ENCODE peak calls at places on chromosome 14, in five cellular contexts. One of them, this sample, is unnamed.

GRCh38 chr14:31278883-31279282 is 71.3 kb upstream of the HECTD1 start:
- DNase-seq in stimulated activated CD4-positive, alpha-beta T cell treated with anti-CD3 and anti-CD28 coated beads, Interleukin-2, amount 100 ng/mL, for 48 hours: no peak
- DNase-seq in endodermal cell: no peak
- DNase-seq in tibial artery: no peak
- DNase-seq in activated naive CD4-positive, alpha-beta T cell treated with Interleukin-2 at 50 U/mL for 16 hours: no peak
- DNase-seq in this sample: no peak

GRCh38 chr14:70822706-70823185 is 13.4 kb upstream of the MAP3K9 start:
- DNase-seq in stimulated activated CD4-positive, alpha-beta T cell treated with anti-CD3 and anti-CD28 coated beads, Interleukin-2, amount 100 ng/mL, for 48 hours: no peak
- DNase-seq in endodermal cell: peak
- DNase-seq in tibial artery: peak
- DNase-seq in activated naive CD4-positive, alpha-beta T cell treated with Interleukin-2 at 50 U/mL for 16 hours: peak
- DNase-seq in this sample: peak

GRCh38 chr14:34865889-34866574 is 9.1 kb downstream of the BAZ1A start:
- DNase-seq in activated naive CD4-positive, alpha-beta T cell treated with Interleukin-2 at 50 U/mL for 16 hours: no peak
- DNase-seq in endodermal cell: no peak
- DNase-seq in stimulated activated CD4-positive, alpha-beta T cell treated with anti-CD3 and anti-CD28 coated beads, Interleukin-2, amount 100 ng/mL, for 48 hours: no peak
- DNase-seq in tibial artery: no peak
- DNase-seq in this sample: no peak

GRCh38 chr14:57871487-57872080 is 5.7 kb upstream of the SLC35F4 start:
- DNase-seq in endodermal cell: peak
- DNase-seq in stimulated activated CD4-positive, alpha-beta T cell treated with anti-CD3 and anti-CD28 coated beads, Interleukin-2, amount 100 ng/mL, for 48 hours: no peak
- DNase-seq in tibial artery: no peak
- DNase-seq in activated naive CD4-positive, alpha-beta T cell treated with Interleukin-2 at 50 U/mL for 16 hours: no peak
- DNase-seq in this sample: no peak

GRCh38 chr14:56213288-56213687 is 95.1 kb downstream of the PELI2 start:
- DNase-seq in stimulated activated CD4-positive, alpha-beta T cell treated with anti-CD3 and anti-CD28 coated beads, Interleukin-2, amount 100 ng/mL, for 48 hours: no peak
- DNase-seq in activated naive CD4-positive, alpha-beta T cell treated with Interleukin-2 at 50 U/mL for 16 hours: no peak
- DNase-seq in endodermal cell: no peak
- DNase-seq in tibial artery: no peak
- DNase-seq in this sample: no peak

GRCh38 chr14:99603965-99604765 is at the start of gene CCDC85C:
- DNase-seq in endodermal cell: peak
- DNase-seq in stimulated activated CD4-positive, alpha-beta T cell treated with anti-CD3 and anti-CD28 coated beads, Interleukin-2, amount 100 ng/mL, for 48 hours: peak
- DNase-seq in activated naive CD4-positive, alpha-beta T cell treated with Interleukin-2 at 50 U/mL for 16 hours: peak
- DNase-seq in tibial artery: peak
- DNase-seq in this sample: peak

GRCh38 chr14:83247925-83248639 is 1714.4 kb upstream of the SEL1L start:
- DNase-seq in endodermal cell: no peak
- DNase-seq in activated naive CD4-positive, alpha-beta T cell treated with Interleukin-2 at 50 U/mL for 16 hours: no peak
- DNase-seq in stimulated activated CD4-positive, alpha-beta T cell treated with anti-CD3 and anti-CD28 coated beads, Interleukin-2, amount 100 ng/mL, for 48 hours: no peak
- DNase-seq in tibial artery: no peak
- DNase-seq in this sample: no peak

GRCh38 chr14:77139540-77140342 is 1.9 kb downstream of the ZDHHC22 start:
- DNase-seq in stimulated activated CD4-positive, alpha-beta T cell treated with anti-CD3 and anti-CD28 coated beads, Interleukin-2, amount 100 ng/mL, for 48 hours: peak
- DNase-seq in endodermal cell: peak
- DNase-seq in activated naive CD4-positive, alpha-beta T cell treated with Interleukin-2 at 50 U/mL for 16 hours: peak
- DNase-seq in tibial artery: no peak
- DNase-seq in this sample: no peak

GRCh38 chr14:49992901-49993335 is 100.0 kb downstream of the ARF6 start:
- DNase-seq in stimulated activated CD4-positive, alpha-beta T cell treated with anti-CD3 and anti-CD28 coated beads, Interleukin-2, amount 100 ng/mL, for 48 hours: no peak
- DNase-seq in activated naive CD4-positive, alpha-beta T cell treated with Interleukin-2 at 50 U/mL for 16 hours: peak
- DNase-seq in tibial artery: no peak
- DNase-seq in endodermal cell: no peak
- DNase-seq in this sample: no peak

GRCh38 chr14:32728526-32728925 is 210.2 kb upstream of the NPAS3 start:
- DNase-seq in tibial artery: no peak
- DNase-seq in endodermal cell: no peak
- DNase-seq in activated naive CD4-positive, alpha-beta T cell treated with Interleukin-2 at 50 U/mL for 16 hours: no peak
- DNase-seq in stimulated activated CD4-positive, alpha-beta T cell treated with anti-CD3 and anti-CD28 coated beads, Interleukin-2, amount 100 ng/mL, for 48 hours: no peak
- DNase-seq in this sample: no peak

GRCh38 chr14:36365766-36366165 is 45.3 kb upstream of the MBIP start:
- DNase-seq in activated naive CD4-positive, alpha-beta T cell treated with Interleukin-2 at 50 U/mL for 16 hours: no peak
- DNase-seq in stimulated activated CD4-positive, alpha-beta T cell treated with anti-CD3 and anti-CD28 coated beads, Interleukin-2, amount 100 ng/mL, for 48 hours: no peak
- DNase-seq in endodermal cell: no peak
- DNase-seq in tibial artery: no peak
- DNase-seq in this sample: no peak

GRCh38 chr14:77033622-77034521 is 5.4 kb upstream of the IRF2BPL start:
- DNase-seq in activated naive CD4-positive, alpha-beta T cell treated with Interleukin-2 at 50 U/mL for 16 hours: peak
- DNase-seq in endodermal cell: peak
- DNase-seq in stimulated activated CD4-positive, alpha-beta T cell treated with anti-CD3 and anti-CD28 coated beads, Interleukin-2, amount 100 ng/mL, for 48 hours: peak
- DNase-seq in tibial artery: peak
- DNase-seq in this sample: peak

GRCh38 chr14:82500222-82500621 is 966.6 kb upstream of the SEL1L start:
- DNase-seq in activated naive CD4-positive, alpha-beta T cell treated with Interleukin-2 at 50 U/mL for 16 hours: no peak
- DNase-seq in endodermal cell: no peak
- DNase-seq in stimulated activated CD4-positive, alpha-beta T cell treated with anti-CD3 and anti-CD28 coated beads, Interleukin-2, amount 100 ng/mL, for 48 hours: no peak
- DNase-seq in tibial artery: no peak
- DNase-seq in this sample: no peak

GRCh38 chr14:33569844-33570716 is 380.8 kb downstream of the EGLN3 start:
- DNase-seq in tibial artery: no peak
- DNase-seq in stimulated activated CD4-positive, alpha-beta T cell treated with anti-CD3 and anti-CD28 coated beads, Interleukin-2, amount 100 ng/mL, for 48 hours: no peak
- DNase-seq in activated naive CD4-positive, alpha-beta T cell treated with Interleukin-2 at 50 U/mL for 16 hours: no peak
- DNase-seq in endodermal cell: no peak
- DNase-seq in this sample: no peak